ENCODE peak calls at places on chromosomes 6 and 20, in nine cellular contexts. U is heart right ventricle; G is endothelial cell; F is kidney epithelial cell; Y is EH; P is NCI-H345; S is adrenal gland; N is stimulated activated CD4-positive, alpha-beta T cell treated with anti-CD3 and anti-CD28 coated beads, Interleukin-12 subunit alpha, Interleukin-12 subunit beta, amount 100 ng/mL, for 4 hours; H is neural crest cell. Z is an unnamed sample.

GRCh38 chr20:42706762-42707161 is 482.9 kb downstream of the PTPRT start:
- DNase-seq in U (no peak), G (no peak), F (no peak), Y (no peak), P (no peak), S (no peak), N (no peak), H (no peak), Z (no peak)

GRCh38 chr6:44342489-44342888 is at the start of gene SPATS1:
- DNase-seq in U (peak), G (peak), F (no peak), Y (peak), P (no peak), S (no peak), N (no peak), H (no peak), Z (no peak)

GRCh38 chr6:34044945-34045595 is 100.8 kb downstream of the GRM4 start:
- DNase-seq in U (no peak), G (no peak), F (no peak), Y (no peak), P (no peak), S (no peak), N (no peak), H (no peak), Z (no peak)

GRCh38 chr6:128479991-128480390 is 40.4 kb downstream of the PTPRK start:
- DNase-seq in U (no peak), G (no peak), F (no peak), Y (no peak), P (no peak), S (no peak), N (no peak), H (no peak), Z (no peak)

GRCh38 chr20:58647814-58648501 is 3.1 kb upstream of the STX16 start:
- DNase-seq in U (no peak), G (no peak), F (no peak), Y (peak), P (no peak), S (no peak), N (no peak), H (no peak), Z (no peak)

GRCh38 chr6:82144007-82144851 is 103.3 kb downstream of the IBTK start:
- DNase-seq in U (no peak), G (no peak), F (peak), Y (peak), P (no peak), S (peak), N (no peak), H (no peak), Z (peak)

GRCh38 chr6:147750420-147750819 is 241.9 kb downstream of the SAMD5 start:
- DNase-seq in U (no peak), G (no peak), F (no peak), Y (no peak), P (no peak), S (no peak), N (no peak), H (no peak), Z (no peak)

GRCh38 chr20:62818592-62819493 is 2.0 kb downstream of the COL9A3 start:
- DNase-seq in U (peak), G (no peak), F (no peak), Y (peak), P (no peak), S (no peak), N (no peak), H (peak), Z (no peak)

GRCh38 chr20:3981132-3981452 is 34.3 kb downstream of the RNF24 start:
- DNase-seq in U (no peak), G (no peak), F (no peak), Y (no peak), P (no peak), S (no peak), N (no peak), H (no peak), Z (no peak)

GRCh38 chr6:97663252-97663651 is 380.2 kb upstream of the MMS22L start:
- DNase-seq in U (no peak), G (no peak), F (no peak), Y (no peak), P (no peak), S (no peak), N (no peak), H (no peak), Z (no peak)

GRCh38 chr6:26307830-26308229 is 57.2 kb upstream of the BTN3A2 start:
- DNase-seq in U (no peak), G (no peak), F (no peak), Y (peak), P (no peak), S (no peak), N (no peak), H (no peak), Z (no peak)

GRCh38 chr20:50464026-50464724 is 46.0 kb upstream of the PTPN1 start:
- DNase-seq in U (peak), G (peak), F (no peak), Y (peak), P (peak), S (peak), N (peak), H (peak), Z (peak)

GRCh38 chr6:100460650-100461204 is 4.0 kb downstream of the SIM1 start:
- DNase-seq in U (no peak), G (peak), F (no peak), Y (peak), P (no peak), S (no peak), N (no peak), H (no peak), Z (no peak)

GRCh38 chr6:167774881-167775280 is 51.8 kb upstream of the AFDN start:
- DNase-seq in U (no peak), G (no peak), F (no peak), Y (no peak), P (no peak), S (no peak), N (no peak), H (no peak), Z (no peak)